ENCODE peak calls at places on chromosomes 4 and X, in nine cellular contexts. One of them, this sample, is unnamed.

GRCh38 chrX:153732406-153732805 is 7.8 kb downstream of the ABCD1 start:
- DNase-seq in left ventricle myocardium inferior: no peak
- DNase-seq in right atrium auricular region: no peak
- DNase-seq in heart left ventricle: no peak
- DNase-seq in AG04450: no peak
- DNase-seq in GM12865: no peak
- DNase-seq in endothelial cell: no peak
- DNase-seq in CD4-positive, alpha-beta T cell: no peak
- DNase-seq in A549: no peak
- DNase-seq in this sample: no peak

GRCh38 chrX:54042609-54043010 is 1.7 kb downstream of the PHF8 start:
- DNase-seq in CD4-positive, alpha-beta T cell: peak
- DNase-seq in AG04450: no peak
- DNase-seq in A549: peak
- DNase-seq in heart left ventricle: peak
- DNase-seq in endothelial cell: peak
- DNase-seq in left ventricle myocardium inferior: peak
- DNase-seq in GM12865: peak
- DNase-seq in right atrium auricular region: peak
- DNase-seq in this sample: peak

GRCh38 chrX:51608766-51609165 is 9.9 kb downstream of the CENPVL3 start:
- DNase-seq in right atrium auricular region: no peak
- DNase-seq in GM12865: no peak
- DNase-seq in AG04450: no peak
- DNase-seq in heart left ventricle: no peak
- DNase-seq in left ventricle myocardium inferior: no peak
- DNase-seq in endothelial cell: no peak
- DNase-seq in A549: no peak
- DNase-seq in CD4-positive, alpha-beta T cell: no peak
- DNase-seq in this sample: peak

GRCh38 chr4:39118034-39118658 is 56.1 kb downstream of the KLHL5 start:
- DNase-seq in endothelial cell: no peak
- DNase-seq in heart left ventricle: no peak
- DNase-seq in left ventricle myocardium inferior: no peak
- DNase-seq in CD4-positive, alpha-beta T cell: no peak
- DNase-seq in A549: no peak
- DNase-seq in GM12865: no peak
- DNase-seq in AG04450: no peak
- DNase-seq in right atrium auricular region: no peak
- DNase-seq in this sample: no peak

GRCh38 chr4:22962186-22962786 is 269.5 kb downstream of the GBA3 start:
- DNase-seq in AG04450: no peak
- DNase-seq in GM12865: peak
- DNase-seq in endothelial cell: peak
- DNase-seq in CD4-positive, alpha-beta T cell: no peak
- DNase-seq in right atrium auricular region: no peak
- DNase-seq in left ventricle myocardium inferior: no peak
- DNase-seq in A549: no peak
- DNase-seq in heart left ventricle: no peak
- DNase-seq in this sample: peak

GRCh38 chr4:93809773-93810172 is 18.8 kb upstream of the ATOH1 start:
- DNase-seq in left ventricle myocardium inferior: peak
- DNase-seq in GM12865: no peak
- DNase-seq in endothelial cell: no peak
- DNase-seq in AG04450: no peak
- DNase-seq in right atrium auricular region: no peak
- DNase-seq in CD4-positive, alpha-beta T cell: no peak
- DNase-seq in heart left ventricle: peak
- DNase-seq in A549: no peak
- DNase-seq in this sample: no peak

GRCh38 chr4:1683903-1684755 is at the start of gene FAM53A:
- DNase-seq in AG04450: peak
- DNase-seq in CD4-positive, alpha-beta T cell: peak
- DNase-seq in endothelial cell: peak
- DNase-seq in heart left ventricle: peak
- DNase-seq in GM12865: peak
- DNase-seq in left ventricle myocardium inferior: peak
- DNase-seq in A549: peak
- DNase-seq in right atrium auricular region: peak
- DNase-seq in this sample: peak

GRCh38 chr4:122346503-122346902 is 32.3 kb upstream of the ADAD1 start:
- DNase-seq in A549: no peak
- DNase-seq in right atrium auricular region: no peak
- DNase-seq in heart left ventricle: no peak
- DNase-seq in GM12865: no peak
- DNase-seq in left ventricle myocardium inferior: no peak
- DNase-seq in endothelial cell: no peak
- DNase-seq in AG04450: no peak
- DNase-seq in CD4-positive, alpha-beta T cell: no peak
- DNase-seq in this sample: no peak

GRCh38 chrX:136718091-136718490 is 62.6 kb downstream of the ARHGEF6 start:
- DNase-seq in CD4-positive, alpha-beta T cell: no peak
- DNase-seq in AG04450: no peak
- DNase-seq in GM12865: no peak
- DNase-seq in A549: no peak
- DNase-seq in left ventricle myocardium inferior: no peak
- DNase-seq in heart left ventricle: no peak
- DNase-seq in endothelial cell: no peak
- DNase-seq in right atrium auricular region: no peak
- DNase-seq in this sample: no peak

GRCh38 chrX:138986235-138986634 is 274.7 kb upstream of the FGF13 start:
- DNase-seq in AG04450: no peak
- DNase-seq in GM12865: no peak
- DNase-seq in heart left ventricle: no peak
- DNase-seq in endothelial cell: no peak
- DNase-seq in A549: no peak
- DNase-seq in CD4-positive, alpha-beta T cell: no peak
- DNase-seq in left ventricle myocardium inferior: no peak
- DNase-seq in right atrium auricular region: no peak
- DNase-seq in this sample: peak

GRCh38 chrX:118370921-118371624 is 25.2 kb downstream of the WDR44 start:
- DNase-seq in endothelial cell: no peak
- DNase-seq in AG04450: no peak
- DNase-seq in GM12865: no peak
- DNase-seq in left ventricle myocardium inferior: no peak
- DNase-seq in CD4-positive, alpha-beta T cell: no peak
- DNase-seq in heart left ventricle: no peak
- DNase-seq in A549: no peak
- DNase-seq in right atrium auricular region: no peak
- DNase-seq in this sample: peak

GRCh38 chrX:56763556-56764152 is 34.6 kb downstream of the NBDY start:
- DNase-seq in GM12865: peak
- DNase-seq in left ventricle myocardium inferior: no peak
- DNase-seq in heart left ventricle: no peak
- DNase-seq in endothelial cell: no peak
- DNase-seq in right atrium auricular region: peak
- DNase-seq in CD4-positive, alpha-beta T cell: peak
- DNase-seq in A549: no peak
- DNase-seq in AG04450: no peak
- DNase-seq in this sample: peak
- TF ChIP-seq CTCF in GM12865: peak
- TF ChIP-seq CTCF in left ventricle myocardium inferior: no peak
- TF ChIP-seq CTCF in heart left ventricle: no peak
- TF ChIP-seq CTCF in endothelial cell: no peak
- TF ChIP-seq CTCF in right atrium auricular region: no peak
- TF ChIP-seq CTCF in CD4-positive, alpha-beta T cell: no peak
- TF ChIP-seq CTCF in A549: no peak
- TF ChIP-seq CTCF in AG04450: no peak
- TF ChIP-seq CTCF in this sample: peak

DNA sequence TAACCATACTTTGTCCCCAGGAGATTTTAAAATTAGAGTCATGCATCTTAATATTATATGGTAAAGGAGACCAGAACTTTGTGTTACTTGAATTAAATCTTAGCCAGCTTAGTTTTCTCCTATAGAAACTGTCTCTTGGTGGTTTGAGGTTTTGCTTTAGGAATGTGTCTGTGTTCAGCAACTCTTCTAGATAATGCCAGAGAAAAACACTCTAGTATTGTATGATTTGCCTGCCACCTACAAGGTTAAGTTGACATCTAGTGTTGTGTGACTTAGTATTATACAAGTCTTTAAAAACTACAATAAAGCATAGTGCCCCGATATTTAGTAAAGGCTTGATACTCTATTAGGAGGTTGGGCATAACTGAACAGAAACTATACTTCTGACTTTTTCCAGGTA is 2.1 kb downstream of the UGT8 start:
- DNase-seq in AG04450: no peak
- DNase-seq in CD4-positive, alpha-beta T cell: no peak
- DNase-seq in heart left ventricle: no peak
- DNase-seq in left ventricle myocardium inferior: no peak
- DNase-seq in endothelial cell: no peak
- DNase-seq in right atrium auricular region: no peak
- DNase-seq in A549: no peak
- DNase-seq in GM12865: peak
- DNase-seq in this sample: no peak
- TF ChIP-seq CTCF in AG04450: no peak
- TF ChIP-seq CTCF in CD4-positive, alpha-beta T cell: no peak
- TF ChIP-seq CTCF in heart left ventricle: no peak
- TF ChIP-seq CTCF in left ventricle myocardium inferior: no peak
- TF ChIP-seq CTCF in endothelial cell: no peak
- TF ChIP-seq CTCF in right atrium auricular region: no peak
- TF ChIP-seq CTCF in A549: no peak
- TF ChIP-seq CTCF in GM12865: no peak
- TF ChIP-seq CTCF in this sample: no peak

GRCh38 chr4:151358266-151358665 is 32.9 kb upstream of the SH3D19 start:
- DNase-seq in A549: no peak
- DNase-seq in endothelial cell: no peak
- DNase-seq in AG04450: no peak
- DNase-seq in heart left ventricle: no peak
- DNase-seq in right atrium auricular region: no peak
- DNase-seq in CD4-positive, alpha-beta T cell: no peak
- DNase-seq in GM12865: no peak
- DNase-seq in left ventricle myocardium inferior: no peak
- DNase-seq in this sample: peak

GRCh38 chr4:151362404-151363164 is 37.2 kb upstream of the SH3D19 start:
- DNase-seq in right atrium auricular region: peak
- DNase-seq in endothelial cell: peak
- DNase-seq in heart left ventricle: peak
- DNase-seq in AG04450: peak
- DNase-seq in CD4-positive, alpha-beta T cell: peak
- DNase-seq in left ventricle myocardium inferior: peak
- DNase-seq in A549: peak
- DNase-seq in GM12865: peak
- DNase-seq in this sample: peak

GRCh38 chr4:151361126-151361525 is 35.7 kb upstream of the SH3D19 start:
- DNase-seq in AG04450: no peak
- DNase-seq in A549: no peak
- DNase-seq in left ventricle myocardium inferior: no peak
- DNase-seq in endothelial cell: no peak
- DNase-seq in right atrium auricular region: no peak
- DNase-seq in CD4-positive, alpha-beta T cell: no peak
- DNase-seq in GM12865: no peak
- DNase-seq in heart left ventricle: no peak
- DNase-seq in this sample: no peak

GRCh38 chr4:151359576-151359975 is 34.2 kb upstream of the SH3D19 start:
- DNase-seq in CD4-positive, alpha-beta T cell: no peak
- DNase-seq in left ventricle myocardium inferior: no peak
- DNase-seq in endothelial cell: no peak
- DNase-seq in A549: no peak
- DNase-seq in right atrium auricular region: no peak
- DNase-seq in heart left ventricle: no peak
- DNase-seq in AG04450: no peak
- DNase-seq in GM12865: no peak
- DNase-seq in this sample: no peak

GRCh38 chr4:151361966-151362365 is 36.6 kb upstream of the SH3D19 start:
- DNase-seq in endothelial cell: no peak
- DNase-seq in GM12865: no peak
- DNase-seq in left ventricle myocardium inferior: no peak
- DNase-seq in A549: no peak
- DNase-seq in heart left ventricle: no peak
- DNase-seq in AG04450: no peak
- DNase-seq in CD4-positive, alpha-beta T cell: no peak
- DNase-seq in right atrium auricular region: no peak
- DNase-seq in this sample: no peak
- TF ChIP-seq CTCF in endothelial cell: no peak
- TF ChIP-seq CTCF in GM12865: no peak
- TF ChIP-seq CTCF in left ventricle myocardium inferior: no peak
- TF ChIP-seq CTCF in A549: no peak
- TF ChIP-seq CTCF in heart left ventricle: no peak
- TF ChIP-seq CTCF in AG04450: no peak
- TF ChIP-seq CTCF in CD4-positive, alpha-beta T cell: no peak
- TF ChIP-seq CTCF in right atrium auricular region: no peak
- TF ChIP-seq CTCF in this sample: no peak

GRCh38 chr4:31417051-31417450 is 696.9 kb downstream of the PCDH7 start:
- DNase-seq in AG04450: no peak
- DNase-seq in right atrium auricular region: no peak
- DNase-seq in GM12865: no peak
- DNase-seq in CD4-positive, alpha-beta T cell: no peak
- DNase-seq in endothelial cell: no peak
- DNase-seq in left ventricle myocardium inferior: no peak
- DNase-seq in A549: no peak
- DNase-seq in heart left ventricle: no peak
- DNase-seq in this sample: no peak

GRCh38 chr4:31415629-31416028 is 695.5 kb downstream of the PCDH7 start:
- DNase-seq in A549: no peak
- DNase-seq in heart left ventricle: no peak
- DNase-seq in right atrium auricular region: no peak
- DNase-seq in endothelial cell: no peak
- DNase-seq in left ventricle myocardium inferior: no peak
- DNase-seq in GM12865: no peak
- DNase-seq in CD4-positive, alpha-beta T cell: no peak
- DNase-seq in AG04450: no peak
- DNase-seq in this sample: no peak

GRCh38 chr4:31408136-31408535 is 688.0 kb downstream of the PCDH7 start:
- DNase-seq in CD4-positive, alpha-beta T cell: no peak
- DNase-seq in left ventricle myocardium inferior: no peak
- DNase-seq in right atrium auricular region: no peak
- DNase-seq in A549: no peak
- DNase-seq in AG04450: no peak
- DNase-seq in endothelial cell: no peak
- DNase-seq in heart left ventricle: no peak
- DNase-seq in GM12865: no peak
- DNase-seq in this sample: no peak

DNA sequence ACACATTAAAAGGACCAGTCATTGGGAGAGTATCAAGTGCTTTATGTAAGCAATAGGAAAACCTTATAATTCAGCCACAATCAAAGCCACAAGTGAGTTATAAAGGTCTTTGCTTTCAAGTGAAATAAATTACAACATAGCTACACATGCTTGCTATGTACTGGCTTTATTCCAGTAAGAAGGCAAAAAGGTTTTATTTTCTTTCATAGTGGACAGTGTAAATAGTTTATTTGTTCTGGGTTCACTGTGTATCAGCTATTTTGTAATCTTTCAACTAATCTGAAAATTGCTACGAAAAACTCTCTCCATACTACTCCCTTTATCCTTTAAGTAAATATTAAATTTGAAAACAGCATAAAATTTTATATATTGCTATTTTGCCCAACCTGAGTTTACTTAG is 691.4 kb downstream of the PCDH7 start:
- DNase-seq in left ventricle myocardium inferior: no peak
- DNase-seq in right atrium auricular region: no peak
- DNase-seq in CD4-positive, alpha-beta T cell: no peak
- DNase-seq in A549: no peak
- DNase-seq in AG04450: no peak
- DNase-seq in GM12865: no peak
- DNase-seq in endothelial cell: no peak
- DNase-seq in heart left ventricle: no peak
- DNase-seq in this sample: no peak
- TF ChIP-seq CTCF in left ventricle myocardium inferior: no peak
- TF ChIP-seq CTCF in right atrium auricular region: no peak
- TF ChIP-seq CTCF in CD4-positive, alpha-beta T cell: no peak
- TF ChIP-seq CTCF in A549: no peak
- TF ChIP-seq CTCF in AG04450: no peak
- TF ChIP-seq CTCF in GM12865: no peak
- TF ChIP-seq CTCF in endothelial cell: no peak
- TF ChIP-seq CTCF in heart left ventricle: no peak
- TF ChIP-seq CTCF in this sample: no peak

This sample was measured in fibroblast of the aortic adventitia.